ENCODE peak calls at places on chromosomes 16 and 17, in seven cellular contexts. V is HEK293T; Z is A673; D is stimulated activated CD4-positive, alpha-beta T cell treated with anti-CD3 and anti-CD28 coated beads, Interleukin-4, amount 100 ng/mL, for 4 hours; G is left ventricle myocardium inferior; M is hippocampal formation; Y is IMR-90. J is an unnamed sample.

GRCh38 chr16:19029980-19030379 is 37.4 kb upstream of the COQ7 start:
- DNase-seq in V (no peak), Z (no peak), D (no peak), G (no peak), M (no peak), Y (no peak), J (no peak)

GRCh38 chr17:40542562-40543411 is 22.5 kb downstream of the CCR7 start:
- DNase-seq in V (no peak), Z (no peak), D (no peak), G (peak), M (peak), Y (peak), J (no peak)

GRCh38 chr17:2406903-2407790 is 6.3 kb upstream of the MNT start:
- DNase-seq in V (no peak), Z (no peak), D (no peak), G (peak), M (no peak), Y (peak), J (no peak)

GRCh38 chr17:18356624-18357023 is 6.7 kb downstream of the SHMT1 start:
- DNase-seq in V (no peak), Z (no peak), D (no peak), G (peak), M (peak), Y (peak), J (no peak)

GRCh38 chr16:1048442-1049112 is 24.0 kb upstream of the SSTR5 start:
- DNase-seq in V (peak), Z (peak), D (no peak), G (peak), M (peak), Y (peak), J (peak)

GRCh38 chr17:79812969-79813825 is 16.3 kb upstream of the CBX8 start:
- DNase-seq in V (peak), Z (peak), D (peak), G (no peak), M (no peak), Y (no peak), J (no peak)

GRCh38 chr16:66899945-66900688 is 18.6 kb downstream of the CDH16 start:
- DNase-seq in V (peak), Z (peak), D (no peak), G (peak), M (no peak), Y (peak), J (no peak)

GRCh38 chr17:75832652-75833400 is 11.4 kb downstream of the UNC13D start:
- DNase-seq in V (no peak), Z (no peak), D (no peak), G (no peak), M (no peak), Y (no peak), J (no peak)

GRCh38 chr16:2884041-2884451 is 1.0 kb downstream of the FLYWCH2 start:
- DNase-seq in V (no peak), Z (no peak), D (no peak), G (no peak), M (no peak), Y (no peak), J (no peak)

GRCh38 chr17:51035436-51035835 is 85.2 kb downstream of the SPAG9 start:
- DNase-seq in V (no peak), Z (peak), D (no peak), G (no peak), M (peak), Y (peak), J (no peak)

GRCh38 chr17:2828396-2829038 is 32.3 kb downstream of the RAP1GAP2 start:
- DNase-seq in V (peak), Z (peak), D (peak), G (peak), M (no peak), Y (peak), J (peak)

GRCh38 chr17:17783825-17784598 is 52.8 kb downstream of the SREBF1 start:
- DNase-seq in V (no peak), Z (peak), D (peak), G (peak), M (peak), Y (no peak), J (peak)

GRCh38 chr16:54980821-54981220 is 50.2 kb downstream of the IRX5 start:
- DNase-seq in V (no peak), Z (no peak), D (no peak), G (no peak), M (no peak), Y (no peak), J (no peak)

GRCh38 chr17:1005361-1005946 is 8.5 kb downstream of the TIMM22 start:
- DNase-seq in V (no peak), Z (peak), D (no peak), G (peak), M (peak), Y (peak), J (peak)

GRCh38 chr16:84785843-84786538 is 33.8 kb upstream of the CRISPLD2 start:
- DNase-seq in V (no peak), Z (peak), D (no peak), G (peak), M (no peak), Y (peak), J (no peak)

GRCh38 chr17:51427259-51428255 is 167.2 kb downstream of the UTP18 start:
- DNase-seq in V (no peak), Z (peak), D (peak), G (no peak), M (no peak), Y (no peak), J (no peak)

GRCh38 chr17:66915792-66916191 is 48.7 kb upstream of the CACNG4 start:
- DNase-seq in V (no peak), Z (no peak), D (no peak), G (no peak), M (no peak), Y (no peak), J (no peak)

GRCh38 chr17:79852748-79853147 is 13.5 kb upstream of the CBX4 start:
- DNase-seq in V (no peak), Z (no peak), D (no peak), G (no peak), M (no peak), Y (peak), J (no peak)

GRCh38 chr16:80300876-80301275 is 239.9 kb upstream of the DYNLRB2 start:
- DNase-seq in V (no peak), Z (no peak), D (no peak), G (no peak), M (no peak), Y (peak), J (no peak)

GRCh38 chr16:19607610-19608280 is 52.2 kb downstream of the VPS35L start:
- DNase-seq in V (no peak), Z (no peak), D (no peak), G (no peak), M (no peak), Y (peak), J (no peak)

GRCh38 chr17:83179378-83179777 is 100.0 kb downstream of the METRNL start:
- DNase-seq in V (no peak), Z (no peak), D (no peak), G (no peak), M (no peak), Y (no peak), J (no peak)

GRCh38 chr17:43660816-43661493 is 767 bp downstream of the MEOX1 start:
- DNase-seq in V (no peak), Z (no peak), D (peak), G (no peak), M (no peak), Y (no peak), J (no peak)

GRCh38 chr16:67963325-67964321 is 4.8 kb downstream of the SLC12A4 start:
- DNase-seq in V (no peak), Z (no peak), D (no peak), G (no peak), M (no peak), Y (no peak), J (no peak)

GRCh38 chr16:50282010-50282538 is 15.7 kb downstream of the ADCY7 start:
- DNase-seq in V (no peak), Z (no peak), D (no peak), G (peak), M (no peak), Y (no peak), J (no peak)

GRCh38 chr16:19393226-19394074 is 24.2 kb upstream of the TMC5 start:
- DNase-seq in V (no peak), Z (peak), D (no peak), G (no peak), M (no peak), Y (peak), J (no peak)

GRCh38 chr17:37176683-37177082 is 199.1 kb upstream of the C17orf78 start:
- DNase-seq in V (no peak), Z (no peak), D (no peak), G (no peak), M (no peak), Y (peak), J (no peak)

GRCh38 chr17:70071127-70071526 is 3.9 kb upstream of the KCNJ16 start:
- DNase-seq in V (no peak), Z (no peak), D (no peak), G (no peak), M (no peak), Y (no peak), J (no peak)

GRCh38 chr16:83113317-83113716 is 486.5 kb downstream of the CDH13 start:
- DNase-seq in V (peak), Z (peak), D (no peak), G (no peak), M (peak), Y (peak), J (no peak)

GRCh38 chr17:77755410-77755963 is 203.0 kb upstream of the TNRC6C start:
- DNase-seq in V (no peak), Z (no peak), D (no peak), G (no peak), M (no peak), Y (no peak), J (no peak)

GRCh38 chr17:79505199-79505598 is 105.7 kb downstream of the RBFOX3 start:
- DNase-seq in V (no peak), Z (no peak), D (no peak), G (no peak), M (no peak), Y (no peak), J (no peak)

GRCh38 chr16:67278773-67279295 is 498 bp upstream of the PLEKHG4 start:
- DNase-seq in V (peak), Z (no peak), D (no peak), G (no peak), M (no peak), Y (no peak), J (no peak)

GRCh38 chr16:22388101-22388644 is 13.8 kb upstream of the CDR2 start:
- DNase-seq in V (no peak), Z (no peak), D (no peak), G (no peak), M (no peak), Y (peak), J (no peak)

GRCh38 chr17:79223471-79223870 is 148.8 kb downstream of the ENGASE start:
- DNase-seq in V (no peak), Z (no peak), D (no peak), G (no peak), M (no peak), Y (no peak), J (no peak)

GRCh38 chr17:39027037-39027436 is 59.8 kb upstream of the FBXO47 start:
- DNase-seq in V (peak), Z (peak), D (peak), G (peak), M (no peak), Y (no peak), J (no peak)

GRCh38 chr16:19871721-19872120 is 12.9 kb downstream of the GPRC5B start:
- DNase-seq in V (no peak), Z (no peak), D (no peak), G (no peak), M (no peak), Y (no peak), J (no peak)

J was measured in anterior cingulate cortex.